ENCODE peak calls at places on chromosomes 6 and 20, in four cellular contexts. One of them, this sample, is unnamed.

GRCh38 chr6:35359744-35360348 is 17.5 kb downstream of the PPARD start:
- DNase-seq in activated naive CD8-positive, alpha-beta T cell treated with anti-CD3 and anti-CD28 coated beads, Interleukin-2, amount 50 U/mL, for 16 hours: no peak
- DNase-seq in fibroblast of the aortic adventitia: peak
- DNase-seq in brain microvascular endothelial cell: peak
- DNase-seq in this sample: peak

GRCh38 chr6:127267742-127268588 is 1.3 kb downstream of the RNF146 start:
- DNase-seq in activated naive CD8-positive, alpha-beta T cell treated with anti-CD3 and anti-CD28 coated beads, Interleukin-2, amount 50 U/mL, for 16 hours: no peak
- DNase-seq in fibroblast of the aortic adventitia: peak
- DNase-seq in brain microvascular endothelial cell: no peak
- DNase-seq in this sample: no peak

GRCh38 chr6:126826315-126826714 is 292.2 kb upstream of the RSPO3 start:
- DNase-seq in activated naive CD8-positive, alpha-beta T cell treated with anti-CD3 and anti-CD28 coated beads, Interleukin-2, amount 50 U/mL, for 16 hours: no peak
- DNase-seq in fibroblast of the aortic adventitia: peak
- DNase-seq in brain microvascular endothelial cell: no peak
- DNase-seq in this sample: no peak

GRCh38 chr6:15969236-15969778 is 159.6 kb upstream of the MYLIP start:
- DNase-seq in activated naive CD8-positive, alpha-beta T cell treated with anti-CD3 and anti-CD28 coated beads, Interleukin-2, amount 50 U/mL, for 16 hours: no peak
- DNase-seq in fibroblast of the aortic adventitia: no peak
- DNase-seq in brain microvascular endothelial cell: no peak
- DNase-seq in this sample: peak

GRCh38 chr20:1265226-1265915 is 723 bp upstream of the SNPH start:
- DNase-seq in activated naive CD8-positive, alpha-beta T cell treated with anti-CD3 and anti-CD28 coated beads, Interleukin-2, amount 50 U/mL, for 16 hours: no peak
- DNase-seq in fibroblast of the aortic adventitia: no peak
- DNase-seq in brain microvascular endothelial cell: no peak
- DNase-seq in this sample: peak

GRCh38 chr6:111938710-111939109 is 65.5 kb upstream of the FYN start:
- DNase-seq in activated naive CD8-positive, alpha-beta T cell treated with anti-CD3 and anti-CD28 coated beads, Interleukin-2, amount 50 U/mL, for 16 hours: no peak
- DNase-seq in fibroblast of the aortic adventitia: peak
- DNase-seq in brain microvascular endothelial cell: peak
- DNase-seq in this sample: peak

GRCh38 chr6:25369043-25369442 is 89.9 kb downstream of the CARMIL1 start:
- DNase-seq in activated naive CD8-positive, alpha-beta T cell treated with anti-CD3 and anti-CD28 coated beads, Interleukin-2, amount 50 U/mL, for 16 hours: no peak
- DNase-seq in fibroblast of the aortic adventitia: peak
- DNase-seq in brain microvascular endothelial cell: no peak
- DNase-seq in this sample: no peak

GRCh38 chr6:147618927-147619326 is 110.4 kb downstream of the SAMD5 start:
- DNase-seq in activated naive CD8-positive, alpha-beta T cell treated with anti-CD3 and anti-CD28 coated beads, Interleukin-2, amount 50 U/mL, for 16 hours: no peak
- DNase-seq in fibroblast of the aortic adventitia: no peak
- DNase-seq in brain microvascular endothelial cell: no peak
- DNase-seq in this sample: peak

GRCh38 chr6:3352678-3353077 is 93.9 kb downstream of the PSMG4 start:
- DNase-seq in activated naive CD8-positive, alpha-beta T cell treated with anti-CD3 and anti-CD28 coated beads, Interleukin-2, amount 50 U/mL, for 16 hours: no peak
- DNase-seq in fibroblast of the aortic adventitia: no peak
- DNase-seq in brain microvascular endothelial cell: no peak
- DNase-seq in this sample: no peak

GRCh38 chr6:12286381-12287132 is 3.6 kb upstream of the EDN1 start:
- DNase-seq in activated naive CD8-positive, alpha-beta T cell treated with anti-CD3 and anti-CD28 coated beads, Interleukin-2, amount 50 U/mL, for 16 hours: no peak
- DNase-seq in fibroblast of the aortic adventitia: peak
- DNase-seq in brain microvascular endothelial cell: no peak
- DNase-seq in this sample: peak

GRCh38 chr6:39295538-39295937 is 18.7 kb downstream of the KCNK17 start:
- DNase-seq in activated naive CD8-positive, alpha-beta T cell treated with anti-CD3 and anti-CD28 coated beads, Interleukin-2, amount 50 U/mL, for 16 hours: no peak
- DNase-seq in fibroblast of the aortic adventitia: peak
- DNase-seq in brain microvascular endothelial cell: no peak
- DNase-seq in this sample: peak

GRCh38 chr6:144897441-144897921 is 612.3 kb downstream of the UTRN start:
- DNase-seq in activated naive CD8-positive, alpha-beta T cell treated with anti-CD3 and anti-CD28 coated beads, Interleukin-2, amount 50 U/mL, for 16 hours: no peak
- DNase-seq in fibroblast of the aortic adventitia: peak
- DNase-seq in brain microvascular endothelial cell: peak
- DNase-seq in this sample: peak

This sample was measured in fibroblast of lung.